ENCODE peak calls at places on chromosomes 5 and 9, in seven cellular contexts. M is colonic mucosa, Z is mammary epithelial cell, K is cardiac muscle cell, E is OCI-LY7, T is PC-9, F is Karpas-422. L is an unnamed sample.

GRCh38 chr9:133171161-133171955 is 7.6 kb upstream of the GBGT1 start:
- DNase-seq in M (peak), Z (no peak), T (no peak), F (peak), E (peak), K (no peak), L (no peak)

GRCh38 chr5:2817031-2817603 is 65.6 kb upstream of the IRX2 start:
- DNase-seq in Z (no peak), E (no peak), F (no peak), T (no peak), M (no peak), K (no peak), L (no peak)

GRCh38 chr9:99050292-99050911 is 54.5 kb upstream of the TGFBR1 start:
- DNase-seq in K (no peak), Z (peak), M (no peak), F (no peak), T (no peak), E (no peak), L (no peak)

GRCh38 chr5:98847054-98847453 is 73.6 kb downstream of the RGMB start:
- DNase-seq in T (no peak), F (no peak), K (no peak), Z (no peak), E (no peak), M (no peak), L (no peak)

GRCh38 chr5:56480305-56481146 is 247.4 kb upstream of the ANKRD55 start:
- DNase-seq in F (peak), Z (peak), K (peak), E (peak), M (peak), T (peak), L (peak)

GRCh38 chr5:150485770-150486401 is 22.0 kb upstream of the NDST1 start:
- DNase-seq in Z (no peak), M (peak), K (peak), F (peak), E (peak), T (peak), L (no peak)

GRCh38 chr5:67693956-67694564 is 497.5 kb upstream of the CD180 start:
- DNase-seq in K (peak), E (no peak), M (peak), Z (no peak), T (no peak), F (no peak), L (no peak)

GRCh38 chr9:122463828-122464632 is 13.7 kb downstream of the OR1J1 start:
- DNase-seq in M (no peak), F (peak), T (no peak), E (peak), Z (peak), K (no peak), L (no peak)

GRCh38 chr5:1152771-1153282 is 41.0 kb upstream of the SLC12A7 start:
- DNase-seq in F (no peak), K (no peak), Z (no peak), M (no peak), T (no peak), E (no peak), L (no peak)

GRCh38 chr5:177317959-177318377 is 6.3 kb upstream of the MXD3 start:
- DNase-seq in M (peak), E (peak), K (peak), Z (peak), F (peak), T (peak), L (peak)

GRCh38 chr5:147410496-147411395 is 99.1 kb downstream of the DPYSL3 start:
- DNase-seq in E (no peak), F (no peak), T (no peak), Z (no peak), K (no peak), M (no peak), L (no peak)

GRCh38 chr5:157431544-157432200 is 28.3 kb upstream of the NIPAL4 start:
- DNase-seq in M (peak), F (peak), Z (peak), T (no peak), E (peak), K (peak), L (no peak)

GRCh38 chr9:134171316-134172197 is 7.2 kb upstream of the RNU6ATAC start:
- DNase-seq in E (no peak), K (no peak), M (no peak), Z (peak), T (no peak), F (no peak), L (no peak)

GRCh38 chr5:122007445-122008010 is 45.8 kb downstream of the SRFBP1 start:
- DNase-seq in F (no peak), Z (no peak), M (no peak), E (no peak), K (no peak), T (no peak), L (no peak)

GRCh38 chr9:136943291-136944093 is 1.0 kb downstream of the FBXW5 start:
- DNase-seq in T (peak), Z (peak), M (no peak), F (peak), K (peak), E (peak), L (no peak)

GRCh38 chr5:36442352-36442751 is 140.7 kb upstream of the RANBP3L start:
- DNase-seq in M (no peak), T (peak), Z (peak), F (no peak), E (no peak), K (no peak), L (no peak)

GRCh38 chr9:15240927-15241326 is 66.1 kb downstream of the TTC39B start:
- DNase-seq in F (no peak), E (no peak), T (no peak), Z (no peak), M (no peak), K (no peak), L (no peak)

GRCh38 chr9:15246243-15246642 is 60.8 kb downstream of the TTC39B start:
- DNase-seq in E (no peak), F (no peak), M (no peak), T (no peak), Z (no peak), K (no peak), L (no peak)

GRCh38 chr9:15243086-15243485 is 63.9 kb downstream of the TTC39B start:
- DNase-seq in M (no peak), Z (peak), F (no peak), E (no peak), T (no peak), K (no peak), L (no peak)

GRCh38 chr9:15246688-15247087 is 60.3 kb downstream of the TTC39B start:
- DNase-seq in Z (peak), T (peak), M (no peak), F (no peak), K (no peak), E (no peak), L (no peak)

GRCh38 chr9:15244001-15244441 is 63.0 kb downstream of the TTC39B start:
- DNase-seq in E (no peak), Z (no peak), F (no peak), T (no peak), M (no peak), K (no peak), L (no peak)
- H3K27ac ChIP-seq in E (no peak), Z (no peak), F (no peak), T (no peak), M (no peak), K (no peak), L (no peak)

DNA sequence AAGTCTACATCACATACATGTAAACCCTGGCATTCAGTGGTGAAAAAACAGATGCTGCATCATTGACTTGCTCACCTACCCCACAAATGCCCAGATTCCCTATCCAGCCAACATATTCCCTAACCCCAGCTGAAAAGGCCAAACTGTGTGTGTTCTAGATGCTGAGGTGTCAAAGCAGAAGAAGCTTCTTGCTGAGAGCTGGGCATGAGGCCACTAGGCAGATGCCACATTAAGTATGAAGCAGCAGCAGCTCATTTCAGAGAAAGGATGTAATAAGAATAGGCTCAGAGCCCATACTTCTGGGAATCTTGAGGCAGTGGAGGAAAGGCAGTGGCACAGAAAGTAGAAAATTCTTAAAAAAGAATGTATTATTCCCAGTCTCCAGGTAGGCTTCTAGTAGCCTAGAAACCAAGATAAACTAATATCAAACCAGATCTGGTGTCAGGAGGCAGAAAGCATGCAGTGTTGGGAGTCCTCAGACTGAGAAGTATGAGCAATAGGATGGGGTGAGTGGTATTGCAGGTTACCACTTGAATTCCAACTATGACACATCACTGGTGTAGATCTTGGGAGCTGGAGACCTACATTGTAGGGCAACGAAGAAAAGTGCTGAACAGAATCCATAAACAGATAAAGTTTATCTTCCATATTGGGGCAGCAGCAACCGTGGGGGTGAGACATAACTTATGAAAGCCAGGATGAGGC is 71.9 kb upstream of the GRHPR start:
- DNase-seq in T (no peak), K (no peak), Z (peak), F (no peak), M (no peak), E (no peak), L (no peak)
- H3K27ac ChIP-seq in T (no peak), K (no peak), Z (peak), F (no peak), M (no peak), E (no peak), L (no peak)

GRCh38 chr5:173094012-173094661 is 38.0 kb downstream of the CREBRF start:
- DNase-seq in E (no peak), K (no peak), M (no peak), T (no peak), F (no peak), Z (peak), L (no peak)
- H3K27ac ChIP-seq in E (no peak), K (no peak), M (no peak), T (no peak), F (no peak), Z (no peak), L (no peak)

GRCh38 chr5:54525226-54525625 is 7.7 kb downstream of the SNX18 start:
- DNase-seq in T (no peak), M (no peak), K (no peak), F (no peak), E (no peak), Z (no peak), L (no peak)
- H3K27ac ChIP-seq in T (no peak), M (no peak), K (no peak), F (no peak), E (no peak), Z (no peak), L (no peak)

GRCh38 chr9:91127653-91128052 is 234.1 kb downstream of the AUH start:
- DNase-seq in M (no peak), F (no peak), K (no peak), T (no peak), Z (peak), E (no peak), L (no peak)

GRCh38 chr9:91130796-91131318 is 230.9 kb downstream of the AUH start:
- DNase-seq in F (no peak), M (no peak), E (no peak), Z (no peak), K (no peak), T (no peak), L (no peak)

GRCh38 chr9:91132576-91133073 is 229.1 kb downstream of the AUH start:
- DNase-seq in E (no peak), T (no peak), F (no peak), M (no peak), Z (no peak), K (no peak), L (no peak)

GRCh38 chr9:91134608-91135007 is 227.1 kb downstream of the AUH start:
- DNase-seq in M (no peak), Z (no peak), F (no peak), E (no peak), T (no peak), K (no peak), L (no peak)

GRCh38 chr9:91131433-91131839 is 230.3 kb downstream of the AUH start:
- DNase-seq in T (peak), M (peak), Z (peak), F (no peak), E (no peak), K (no peak), L (no peak)
- H3K27ac ChIP-seq in T (peak), M (peak), Z (peak), F (no peak), E (no peak), K (no peak), L (no peak)